ENCODE peak calls at places on chromosomes 16 and 17, in eight cellular contexts. J, P, K, A, O, M, C and U are unnamed samples.

GRCh38 chr16:69187387-69187890 is 475 bp downstream of the SNTB2 start:
- DNase-seq in J (peak), P (peak), K (peak), A (peak), O (peak), M (peak), C (peak), U (peak)

GRCh38 chr17:45980855-45981254 is 18.2 kb upstream of the STH start:
- DNase-seq in J (no peak), P (no peak), K (no peak), A (no peak), O (no peak), M (no peak), C (no peak), U (no peak)

GRCh38 chr17:67575325-67575724 is 142.4 kb upstream of the NOL11 start:
- DNase-seq in J (no peak), P (no peak), K (peak), A (no peak), O (peak), M (no peak), C (no peak), U (no peak)

GRCh38 chr17:18172528-18173278 is 10.9 kb upstream of the ALKBH5 start:
- DNase-seq in J (no peak), P (no peak), K (no peak), A (no peak), O (no peak), M (no peak), C (no peak), U (no peak)

GRCh38 chr16:26667271-26667703 is 399.4 kb upstream of the C16orf82 start:
- DNase-seq in J (peak), P (no peak), K (no peak), A (no peak), O (no peak), M (no peak), C (no peak), U (no peak)

GRCh38 chr17:82931696-82932060 is 91.9 kb upstream of the ZNF750 start:
- DNase-seq in J (no peak), P (peak), K (no peak), A (no peak), O (no peak), M (no peak), C (peak), U (no peak)

GRCh38 chr16:83689385-83689831 is 118.4 kb upstream of the HSBP1 start:
- DNase-seq in J (no peak), P (peak), K (no peak), A (no peak), O (no peak), M (peak), C (no peak), U (no peak)

GRCh38 chr17:29407856-29408255 is 17.7 kb downstream of the TAOK1 start:
- DNase-seq in J (no peak), P (peak), K (no peak), A (no peak), O (no peak), M (no peak), C (no peak), U (no peak)

GRCh38 chr16:58462997-58463891 is 36.7 kb upstream of the NDRG4 start:
- DNase-seq in J (peak), P (no peak), K (peak), A (peak), O (peak), M (no peak), C (no peak), U (no peak)

GRCh38 chr16:83015871-83016270 is 389.1 kb downstream of the CDH13 start:
- DNase-seq in J (no peak), P (no peak), K (no peak), A (no peak), O (no peak), M (no peak), C (no peak), U (no peak)

GRCh38 chr16:87076950-87077749 is 240.0 kb downstream of the C16orf95 start:
- DNase-seq in J (peak), P (peak), K (peak), A (no peak), O (peak), M (peak), C (no peak), U (peak)

GRCh38 chr17:59848778-59849177 is 44.0 kb downstream of the TUBD1 start:
- DNase-seq in J (no peak), P (no peak), K (no peak), A (no peak), O (no peak), M (peak), C (no peak), U (peak)

GRCh38 chr16:2213817-2214720 is 571 bp downstream of the PGP start:
- DNase-seq in J (peak), P (peak), K (no peak), A (no peak), O (no peak), M (no peak), C (no peak), U (no peak)

GRCh38 chr17:42131971-42132370 is 9.4 kb downstream of the HSPB9 start:
- DNase-seq in J (no peak), P (peak), K (no peak), A (no peak), O (no peak), M (no peak), C (no peak), U (no peak)

GRCh38 chr17:19753049-19753444 is 4.9 kb upstream of the ALDH3A1 start:
- DNase-seq in J (no peak), P (peak), K (no peak), A (no peak), O (peak), M (no peak), C (peak), U (no peak)

GRCh38 chr17:46035112-46035818 is 36.2 kb downstream of the STH start:
- DNase-seq in J (no peak), P (no peak), K (no peak), A (no peak), O (no peak), M (peak), C (no peak), U (no peak)

GRCh38 chr17:58875261-58875660 is 119.6 kb downstream of the PPM1E start:
- DNase-seq in J (no peak), P (no peak), K (no peak), A (no peak), O (no peak), M (no peak), C (no peak), U (no peak)